ENCODE peak calls at places on chromosomes 2 and 18, in seven cellular contexts. One of them, this sample, is unnamed.

GRCh38 chr2:102698369-102699111 is 63.3 kb upstream of the TMEM182 start:
- DNase-seq in esophagus muscularis mucosa: no peak
- DNase-seq in endodermal cell: no peak
- DNase-seq in testis: no peak
- DNase-seq in prostate gland: no peak
- DNase-seq in effector memory CD4-positive, alpha-beta T cell: no peak
- DNase-seq in fibroblast of lung: peak; percentile 5
- DNase-seq in this sample: no peak

GRCh38 chr18:5772271-5772670 is 123.1 kb downstream of the TMEM200C start:
- DNase-seq in esophagus muscularis mucosa: peak; percentile 86
- DNase-seq in endodermal cell: no peak
- DNase-seq in testis: no peak
- DNase-seq in prostate gland: no peak
- DNase-seq in effector memory CD4-positive, alpha-beta T cell: no peak
- DNase-seq in fibroblast of lung: peak; percentile 4
- DNase-seq in this sample: no peak

GRCh38 chr2:109438773-109439191 is 175.0 kb downstream of the SEPTIN10 start:
- DNase-seq in esophagus muscularis mucosa: no peak
- DNase-seq in endodermal cell: no peak
- DNase-seq in testis: no peak
- DNase-seq in prostate gland: no peak
- DNase-seq in effector memory CD4-positive, alpha-beta T cell: no peak
- DNase-seq in fibroblast of lung: peak; percentile 80
- DNase-seq in this sample: no peak

GRCh38 chr18:26656401-26656943 is 108.1 kb upstream of the KCTD1 start:
- DNase-seq in esophagus muscularis mucosa: no peak
- DNase-seq in endodermal cell: no peak
- DNase-seq in testis: no peak
- DNase-seq in prostate gland: no peak
- DNase-seq in effector memory CD4-positive, alpha-beta T cell: no peak
- DNase-seq in fibroblast of lung: no peak
- DNase-seq in this sample: no peak

GRCh38 chr2:152395132-152396024 is 60.4 kb downstream of the FMNL2 start:
- DNase-seq in esophagus muscularis mucosa: no peak
- DNase-seq in endodermal cell: no peak
- DNase-seq in testis: no peak
- DNase-seq in prostate gland: no peak
- DNase-seq in effector memory CD4-positive, alpha-beta T cell: no peak
- DNase-seq in fibroblast of lung: no peak
- DNase-seq in this sample: no peak

GRCh38 chr2:129866391-129866790 is 113.1 kb upstream of the RAB6C start:
- DNase-seq in esophagus muscularis mucosa: no peak
- DNase-seq in endodermal cell: peak; percentile 6
- DNase-seq in testis: peak; percentile 42
- DNase-seq in prostate gland: no peak
- DNase-seq in effector memory CD4-positive, alpha-beta T cell: no peak
- DNase-seq in fibroblast of lung: no peak
- DNase-seq in this sample: no peak

GRCh38 chr18:49731860-49732311 is 81.4 kb downstream of the ACAA2 start:
- DNase-seq in esophagus muscularis mucosa: no peak
- DNase-seq in endodermal cell: peak; percentile 40
- DNase-seq in testis: no peak
- DNase-seq in prostate gland: peak; percentile 65
- DNase-seq in effector memory CD4-positive, alpha-beta T cell: no peak
- DNase-seq in fibroblast of lung: no peak
- DNase-seq in this sample: no peak

GRCh38 chr18:62590799-62591640 is 68.2 kb downstream of the ZCCHC2 start:
- DNase-seq in esophagus muscularis mucosa: peak; percentile 70
- DNase-seq in endodermal cell: peak; percentile 23
- DNase-seq in testis: no peak
- DNase-seq in prostate gland: no peak
- DNase-seq in effector memory CD4-positive, alpha-beta T cell: no peak
- DNase-seq in fibroblast of lung: no peak
- DNase-seq in this sample: no peak

GRCh38 chr2:102391530-102391929 is 31.4 kb upstream of the IL18RAP start:
- DNase-seq in esophagus muscularis mucosa: no peak
- DNase-seq in endodermal cell: no peak
- DNase-seq in testis: no peak
- DNase-seq in prostate gland: no peak
- DNase-seq in effector memory CD4-positive, alpha-beta T cell: no peak
- DNase-seq in fibroblast of lung: no peak
- DNase-seq in this sample: no peak

GRCh38 chr2:151367571-151367970 is 10.2 kb downstream of the TNFAIP6 start:
- DNase-seq in esophagus muscularis mucosa: no peak
- DNase-seq in endodermal cell: no peak
- DNase-seq in testis: no peak
- DNase-seq in prostate gland: no peak
- DNase-seq in effector memory CD4-positive, alpha-beta T cell: no peak
- DNase-seq in fibroblast of lung: no peak
- DNase-seq in this sample: no peak

GRCh38 chr2:151357359-151357758 is at the start of gene TNFAIP6:
- DNase-seq in esophagus muscularis mucosa: peak; percentile 53
- DNase-seq in endodermal cell: no peak
- DNase-seq in testis: no peak
- DNase-seq in prostate gland: no peak
- DNase-seq in effector memory CD4-positive, alpha-beta T cell: no peak
- DNase-seq in fibroblast of lung: peak; percentile 98
- DNase-seq in this sample: no peak

GRCh38 chr2:151363709-151364108 is 6.3 kb downstream of the TNFAIP6 start:
- DNase-seq in esophagus muscularis mucosa: peak; percentile 91
- DNase-seq in endodermal cell: no peak
- DNase-seq in testis: peak; percentile 24
- DNase-seq in prostate gland: no peak
- DNase-seq in effector memory CD4-positive, alpha-beta T cell: no peak
- DNase-seq in fibroblast of lung: peak; percentile 58
- DNase-seq in this sample: no peak

GRCh38 chr2:151359768-151360167 is 2.4 kb downstream of the TNFAIP6 start:
- DNase-seq in esophagus muscularis mucosa: no peak
- DNase-seq in endodermal cell: no peak
- DNase-seq in testis: no peak
- DNase-seq in prostate gland: no peak
- DNase-seq in effector memory CD4-positive, alpha-beta T cell: no peak
- DNase-seq in fibroblast of lung: no peak
- DNase-seq in this sample: no peak

DNA sequence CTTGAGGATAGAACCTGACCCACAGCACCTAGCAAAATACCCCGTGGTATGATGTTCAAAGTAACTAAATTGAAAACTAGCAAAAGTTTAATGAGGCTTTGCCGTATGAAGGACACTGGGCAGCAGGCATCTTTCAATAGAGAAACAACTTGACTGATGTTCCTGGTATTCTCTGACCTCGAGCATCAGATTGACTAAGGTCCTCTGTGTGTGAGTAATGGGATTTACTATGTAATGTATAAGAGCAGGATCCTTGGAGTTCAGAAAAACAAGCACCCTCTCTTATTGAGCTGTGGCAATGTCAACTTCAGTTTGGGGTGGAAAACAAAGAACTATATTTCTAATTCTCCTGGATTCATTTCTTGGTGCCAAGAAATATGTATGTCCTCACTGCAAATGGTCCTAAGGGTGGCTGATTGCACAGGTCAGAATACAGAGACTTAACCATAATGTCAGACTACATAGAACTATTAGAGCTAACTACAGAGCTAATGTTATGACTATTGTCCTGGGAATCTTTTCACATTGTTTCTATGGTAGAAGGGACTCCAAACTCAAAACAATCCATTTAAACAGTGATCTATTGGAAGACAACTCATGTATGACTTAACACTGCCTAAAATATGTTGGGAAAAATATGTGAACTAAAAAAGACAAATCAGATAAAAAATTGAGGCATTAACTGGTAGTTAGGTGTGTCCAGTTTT is 4.4 kb downstream of the TNFAIP6 start:
- DNase-seq in esophagus muscularis mucosa: peak; percentile 24
- DNase-seq in endodermal cell: no peak
- DNase-seq in testis: no peak
- DNase-seq in prostate gland: no peak
- DNase-seq in effector memory CD4-positive, alpha-beta T cell: no peak
- DNase-seq in fibroblast of lung: no peak
- DNase-seq in this sample: no peak
- H3K4me3 ChIP-seq in esophagus muscularis mucosa: no peak overlapping the region
- H3K4me3 ChIP-seq in endodermal cell: no peak overlapping the region
- H3K4me3 ChIP-seq in testis: no peak overlapping the region
- H3K4me3 ChIP-seq in prostate gland: no peak overlapping the region
- H3K4me3 ChIP-seq in effector memory CD4-positive, alpha-beta T cell: no peak overlapping the region
- H3K4me3 ChIP-seq in fibroblast of lung: no peak overlapping the region
- H3K4me3 ChIP-seq in this sample: no peak overlapping the region

GRCh38 chr2:224945134-224945533 is 97.1 kb downstream of the DOCK10 start:
- DNase-seq in esophagus muscularis mucosa: peak; percentile 37
- DNase-seq in endodermal cell: no peak
- DNase-seq in testis: no peak
- DNase-seq in prostate gland: no peak
- DNase-seq in effector memory CD4-positive, alpha-beta T cell: no peak
- DNase-seq in fibroblast of lung: no peak
- DNase-seq in this sample: no peak

GRCh38 chr2:224944707-224945106 is 97.6 kb downstream of the DOCK10 start:
- DNase-seq in esophagus muscularis mucosa: peak; percentile 26
- DNase-seq in endodermal cell: no peak
- DNase-seq in testis: no peak
- DNase-seq in prostate gland: no peak
- DNase-seq in effector memory CD4-positive, alpha-beta T cell: no peak
- DNase-seq in fibroblast of lung: no peak
- DNase-seq in this sample: no peak

GRCh38 chr2:224938670-224939309 is 103.5 kb downstream of the DOCK10 start:
- DNase-seq in esophagus muscularis mucosa: no peak
- DNase-seq in endodermal cell: no peak
- DNase-seq in testis: no peak
- DNase-seq in prostate gland: no peak
- DNase-seq in effector memory CD4-positive, alpha-beta T cell: no peak
- DNase-seq in fibroblast of lung: peak; percentile 84
- DNase-seq in this sample: no peak

GRCh38 chr2:224940618-224941017 is 101.7 kb downstream of the DOCK10 start:
- DNase-seq in esophagus muscularis mucosa: no peak
- DNase-seq in endodermal cell: no peak
- DNase-seq in testis: no peak
- DNase-seq in prostate gland: no peak
- DNase-seq in effector memory CD4-positive, alpha-beta T cell: no peak
- DNase-seq in fibroblast of lung: no peak
- DNase-seq in this sample: no peak

DNA sequence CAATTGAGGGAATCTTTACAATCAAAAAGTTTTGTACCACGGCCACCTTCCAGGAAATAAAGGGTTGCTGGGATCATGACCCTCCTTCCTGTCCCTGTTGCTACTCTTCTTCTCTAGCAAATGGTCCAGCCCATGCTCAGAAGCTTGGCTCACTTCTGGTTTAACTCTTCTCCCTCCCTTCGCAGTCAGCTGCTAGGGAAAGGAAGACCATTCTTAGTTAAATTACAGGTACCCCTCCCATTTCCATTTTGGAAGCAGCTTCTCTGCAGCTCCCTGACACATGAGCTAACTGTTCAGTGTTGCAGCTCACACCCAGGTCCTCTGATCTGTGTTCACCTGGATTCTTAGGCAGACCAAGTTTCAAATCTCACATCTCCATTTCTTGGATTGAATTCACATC is 100.3 kb downstream of the DOCK10 start:
- DNase-seq in esophagus muscularis mucosa: no peak
- DNase-seq in endodermal cell: no peak
- DNase-seq in testis: no peak
- DNase-seq in prostate gland: no peak
- DNase-seq in effector memory CD4-positive, alpha-beta T cell: no peak
- DNase-seq in fibroblast of lung: no peak
- DNase-seq in this sample: no peak
- H3K27ac ChIP-seq in esophagus muscularis mucosa: no peak overlapping the region
- H3K27ac ChIP-seq in endodermal cell: no peak overlapping the region
- H3K27ac ChIP-seq in testis: no peak overlapping the region
- H3K27ac ChIP-seq in prostate gland: no peak overlapping the region
- H3K27ac ChIP-seq in effector memory CD4-positive, alpha-beta T cell: no peak overlapping the region
- H3K27ac ChIP-seq in fibroblast of lung: no peak overlapping the region
- H3K27ac ChIP-seq in this sample: no peak overlapping the region

GRCh38 chr2:36360834-36361233 is 5.3 kb downstream of the CRIM1 start:
- DNase-seq in esophagus muscularis mucosa: no peak
- DNase-seq in endodermal cell: no peak
- DNase-seq in testis: no peak
- DNase-seq in prostate gland: no peak
- DNase-seq in effector memory CD4-positive, alpha-beta T cell: no peak
- DNase-seq in fibroblast of lung: no peak
- DNase-seq in this sample: no peak

GRCh38 chr2:36361396-36361795 is 5.8 kb downstream of the CRIM1 start:
- DNase-seq in esophagus muscularis mucosa: no peak
- DNase-seq in endodermal cell: no peak
- DNase-seq in testis: no peak
- DNase-seq in prostate gland: no peak
- DNase-seq in effector memory CD4-positive, alpha-beta T cell: no peak
- DNase-seq in fibroblast of lung: no peak
- DNase-seq in this sample: no peak

GRCh38 chr2:36358317-36358659 is 2.7 kb downstream of the CRIM1 start:
- DNase-seq in esophagus muscularis mucosa: no peak
- DNase-seq in endodermal cell: no peak
- DNase-seq in testis: no peak
- DNase-seq in prostate gland: no peak
- DNase-seq in effector memory CD4-positive, alpha-beta T cell: no peak
- DNase-seq in fibroblast of lung: peak; percentile 63
- DNase-seq in this sample: no peak

GRCh38 chr2:36359006-36359580 is 3.5 kb downstream of the CRIM1 start:
- DNase-seq in esophagus muscularis mucosa: no peak
- DNase-seq in endodermal cell: no peak
- DNase-seq in testis: no peak
- DNase-seq in prostate gland: no peak
- DNase-seq in effector memory CD4-positive, alpha-beta T cell: no peak
- DNase-seq in fibroblast of lung: peak; percentile 68
- DNase-seq in this sample: no peak

GRCh38 chr2:36360063-36360462 is 4.5 kb downstream of the CRIM1 start:
- DNase-seq in esophagus muscularis mucosa: no peak
- DNase-seq in endodermal cell: no peak
- DNase-seq in testis: no peak
- DNase-seq in prostate gland: no peak
- DNase-seq in effector memory CD4-positive, alpha-beta T cell: no peak
- DNase-seq in fibroblast of lung: no peak
- DNase-seq in this sample: no peak
- H3K4me3 ChIP-seq in esophagus muscularis mucosa: peak overlapping the region; percentile 85
- H3K4me3 ChIP-seq in endodermal cell: no peak overlapping the region
- H3K4me3 ChIP-seq in testis: no peak overlapping the region
- H3K4me3 ChIP-seq in prostate gland: no peak overlapping the region
- H3K4me3 ChIP-seq in effector memory CD4-positive, alpha-beta T cell: no peak overlapping the region
- H3K4me3 ChIP-seq in fibroblast of lung: no peak overlapping the region
- H3K4me3 ChIP-seq in this sample: no peak overlapping the region

GRCh38 chr2:222876947-222877346 is 16.1 kb downstream of the ACSL3 start:
- DNase-seq in esophagus muscularis mucosa: no peak
- DNase-seq in endodermal cell: no peak
- DNase-seq in testis: no peak
- DNase-seq in prostate gland: no peak
- DNase-seq in effector memory CD4-positive, alpha-beta T cell: no peak
- DNase-seq in fibroblast of lung: no peak
- DNase-seq in this sample: no peak

GRCh38 chr2:222877556-222878278 is 16.9 kb downstream of the ACSL3 start:
- DNase-seq in esophagus muscularis mucosa: no peak
- DNase-seq in endodermal cell: no peak
- DNase-seq in testis: no peak
- DNase-seq in prostate gland: no peak
- DNase-seq in effector memory CD4-positive, alpha-beta T cell: no peak
- DNase-seq in fibroblast of lung: peak; percentile 39
- DNase-seq in this sample: no peak

GRCh38 chr2:222878284-222878876 is 17.5 kb downstream of the ACSL3 start:
- DNase-seq in esophagus muscularis mucosa: no peak
- DNase-seq in endodermal cell: no peak
- DNase-seq in testis: no peak
- DNase-seq in prostate gland: no peak
- DNase-seq in effector memory CD4-positive, alpha-beta T cell: no peak
- DNase-seq in fibroblast of lung: no peak
- DNase-seq in this sample: no peak

GRCh38 chr2:222878877-222879601 is 18.2 kb downstream of the ACSL3 start:
- DNase-seq in esophagus muscularis mucosa: no peak
- DNase-seq in endodermal cell: no peak
- DNase-seq in testis: no peak
- DNase-seq in prostate gland: no peak
- DNase-seq in effector memory CD4-positive, alpha-beta T cell: no peak
- DNase-seq in fibroblast of lung: peak; percentile 48
- DNase-seq in this sample: no peak

GRCh38 chr2:222879602-222879933 is 18.7 kb downstream of the ACSL3 start:
- DNase-seq in esophagus muscularis mucosa: no peak
- DNase-seq in endodermal cell: no peak
- DNase-seq in testis: no peak
- DNase-seq in prostate gland: no peak
- DNase-seq in effector memory CD4-positive, alpha-beta T cell: no peak
- DNase-seq in fibroblast of lung: no peak
- DNase-seq in this sample: no peak
- H3K27ac ChIP-seq in esophagus muscularis mucosa: no peak overlapping the region
- H3K27ac ChIP-seq in endodermal cell: no peak overlapping the region
- H3K27ac ChIP-seq in testis: no peak overlapping the region
- H3K27ac ChIP-seq in prostate gland: no peak overlapping the region
- H3K27ac ChIP-seq in effector memory CD4-positive, alpha-beta T cell: no peak overlapping the region
- H3K27ac ChIP-seq in fibroblast of lung: no peak overlapping the region
- H3K27ac ChIP-seq in this sample: no peak overlapping the region